ENCODE peak calls at places on chromosome 10, in eight cellular contexts. One of them, this sample, is unnamed.

GRCh38 chr10:5890519-5890878 is 456 bp downstream of the FBH1 start:
- DNase-seq in stimulated activated CD8-positive, alpha-beta memory T cell treated with anti-CD3 and anti-CD28 coated beads, Interleukin-15, amount 100 ng/mL, for 4 hours: no peak
- DNase-seq in endothelial cell of umbilical vein: peak; percentile 45
- DNase-seq in effector memory CD8-positive, alpha-beta T cell: no peak
- DNase-seq in stimulated activated CD4-positive, alpha-beta T cell treated with anti-CD3 and anti-CD28 coated beads, TNF-alpha, amount 100 ng/mL, for 4 hours: no peak
- DNase-seq in naive thymus-derived CD4-positive, alpha-beta T cell: no peak
- DNase-seq in NCI-H1105 treated with DMSO at 0.1 percent for 48 hours: no peak
- DNase-seq in stimulated activated naive CD4-positive, alpha-beta T cell: no peak
- DNase-seq in this sample: no peak

GRCh38 chr10:30827531-30828120 is 198.1 kb upstream of the LYZL2 start:
- DNase-seq in stimulated activated CD8-positive, alpha-beta memory T cell treated with anti-CD3 and anti-CD28 coated beads, Interleukin-15, amount 100 ng/mL, for 4 hours: no peak
- DNase-seq in endothelial cell of umbilical vein: peak; percentile 48
- DNase-seq in effector memory CD8-positive, alpha-beta T cell: no peak
- DNase-seq in stimulated activated CD4-positive, alpha-beta T cell treated with anti-CD3 and anti-CD28 coated beads, TNF-alpha, amount 100 ng/mL, for 4 hours: no peak
- DNase-seq in naive thymus-derived CD4-positive, alpha-beta T cell: no peak
- DNase-seq in NCI-H1105 treated with DMSO at 0.1 percent for 48 hours: peak; percentile 42
- DNase-seq in stimulated activated naive CD4-positive, alpha-beta T cell: no peak
- DNase-seq in this sample: no peak

GRCh38 chr10:129707406-129708388 is 240.7 kb downstream of the MGMT start:
- DNase-seq in stimulated activated CD8-positive, alpha-beta memory T cell treated with anti-CD3 and anti-CD28 coated beads, Interleukin-15, amount 100 ng/mL, for 4 hours: no peak
- DNase-seq in endothelial cell of umbilical vein: peak; percentile 27
- DNase-seq in effector memory CD8-positive, alpha-beta T cell: no peak
- DNase-seq in stimulated activated CD4-positive, alpha-beta T cell treated with anti-CD3 and anti-CD28 coated beads, TNF-alpha, amount 100 ng/mL, for 4 hours: no peak
- DNase-seq in naive thymus-derived CD4-positive, alpha-beta T cell: no peak
- DNase-seq in NCI-H1105 treated with DMSO at 0.1 percent for 48 hours: peak; percentile 70
- DNase-seq in stimulated activated naive CD4-positive, alpha-beta T cell: no peak
- DNase-seq in this sample: no peak

GRCh38 chr10:51100221-51100620 is 25.9 kb downstream of the PRKG1 start:
- DNase-seq in stimulated activated CD8-positive, alpha-beta memory T cell treated with anti-CD3 and anti-CD28 coated beads, Interleukin-15, amount 100 ng/mL, for 4 hours: no peak
- DNase-seq in endothelial cell of umbilical vein: no peak
- DNase-seq in effector memory CD8-positive, alpha-beta T cell: no peak
- DNase-seq in stimulated activated CD4-positive, alpha-beta T cell treated with anti-CD3 and anti-CD28 coated beads, TNF-alpha, amount 100 ng/mL, for 4 hours: no peak
- DNase-seq in naive thymus-derived CD4-positive, alpha-beta T cell: no peak
- DNase-seq in NCI-H1105 treated with DMSO at 0.1 percent for 48 hours: no peak
- DNase-seq in stimulated activated naive CD4-positive, alpha-beta T cell: no peak
- DNase-seq in this sample: no peak

GRCh38 chr10:119005377-119006043 is 24.0 kb upstream of the NANOS1 start:
- DNase-seq in stimulated activated CD8-positive, alpha-beta memory T cell treated with anti-CD3 and anti-CD28 coated beads, Interleukin-15, amount 100 ng/mL, for 4 hours: no peak
- DNase-seq in endothelial cell of umbilical vein: no peak
- DNase-seq in effector memory CD8-positive, alpha-beta T cell: no peak
- DNase-seq in stimulated activated CD4-positive, alpha-beta T cell treated with anti-CD3 and anti-CD28 coated beads, TNF-alpha, amount 100 ng/mL, for 4 hours: no peak
- DNase-seq in naive thymus-derived CD4-positive, alpha-beta T cell: no peak
- DNase-seq in NCI-H1105 treated with DMSO at 0.1 percent for 48 hours: no peak
- DNase-seq in stimulated activated naive CD4-positive, alpha-beta T cell: no peak
- DNase-seq in this sample: no peak

GRCh38 chr10:22573820-22574569 is 140.4 kb downstream of the PIP4K2A start:
- DNase-seq in stimulated activated CD8-positive, alpha-beta memory T cell treated with anti-CD3 and anti-CD28 coated beads, Interleukin-15, amount 100 ng/mL, for 4 hours: no peak
- DNase-seq in endothelial cell of umbilical vein: peak; percentile 18
- DNase-seq in effector memory CD8-positive, alpha-beta T cell: peak; percentile 36
- DNase-seq in stimulated activated CD4-positive, alpha-beta T cell treated with anti-CD3 and anti-CD28 coated beads, TNF-alpha, amount 100 ng/mL, for 4 hours: no peak
- DNase-seq in naive thymus-derived CD4-positive, alpha-beta T cell: no peak
- DNase-seq in NCI-H1105 treated with DMSO at 0.1 percent for 48 hours: peak; percentile 27
- DNase-seq in stimulated activated naive CD4-positive, alpha-beta T cell: peak; percentile 5
- DNase-seq in this sample: peak; percentile 72

GRCh38 chr10:11282156-11282555 is 264.5 kb downstream of the CELF2 start:
- DNase-seq in stimulated activated CD8-positive, alpha-beta memory T cell treated with anti-CD3 and anti-CD28 coated beads, Interleukin-15, amount 100 ng/mL, for 4 hours: no peak
- DNase-seq in endothelial cell of umbilical vein: no peak
- DNase-seq in effector memory CD8-positive, alpha-beta T cell: no peak
- DNase-seq in stimulated activated CD4-positive, alpha-beta T cell treated with anti-CD3 and anti-CD28 coated beads, TNF-alpha, amount 100 ng/mL, for 4 hours: no peak
- DNase-seq in naive thymus-derived CD4-positive, alpha-beta T cell: no peak
- DNase-seq in NCI-H1105 treated with DMSO at 0.1 percent for 48 hours: no peak
- DNase-seq in stimulated activated naive CD4-positive, alpha-beta T cell: no peak
- DNase-seq in this sample: no peak

GRCh38 chr10:5977471-5978370 is at the start of gene IL15RA:
- DNase-seq in stimulated activated CD8-positive, alpha-beta memory T cell treated with anti-CD3 and anti-CD28 coated beads, Interleukin-15, amount 100 ng/mL, for 4 hours: peak; percentile 82
- DNase-seq in endothelial cell of umbilical vein: peak; percentile 82
- DNase-seq in effector memory CD8-positive, alpha-beta T cell: peak; percentile 76
- DNase-seq in stimulated activated CD4-positive, alpha-beta T cell treated with anti-CD3 and anti-CD28 coated beads, TNF-alpha, amount 100 ng/mL, for 4 hours: peak; percentile 77
- DNase-seq in naive thymus-derived CD4-positive, alpha-beta T cell: peak; percentile 89
- DNase-seq in NCI-H1105 treated with DMSO at 0.1 percent for 48 hours: peak; percentile 14
- DNase-seq in stimulated activated naive CD4-positive, alpha-beta T cell: peak; percentile 53
- DNase-seq in this sample: peak; percentile 81

GRCh38 chr10:15035385-15036301 is 8.1 kb upstream of the OLAH start:
- DNase-seq in stimulated activated CD8-positive, alpha-beta memory T cell treated with anti-CD3 and anti-CD28 coated beads, Interleukin-15, amount 100 ng/mL, for 4 hours: no peak
- DNase-seq in endothelial cell of umbilical vein: peak; percentile 81
- DNase-seq in effector memory CD8-positive, alpha-beta T cell: no peak
- DNase-seq in stimulated activated CD4-positive, alpha-beta T cell treated with anti-CD3 and anti-CD28 coated beads, TNF-alpha, amount 100 ng/mL, for 4 hours: no peak
- DNase-seq in naive thymus-derived CD4-positive, alpha-beta T cell: no peak
- DNase-seq in NCI-H1105 treated with DMSO at 0.1 percent for 48 hours: no peak
- DNase-seq in stimulated activated naive CD4-positive, alpha-beta T cell: no peak
- DNase-seq in this sample: no peak

This sample was measured in immature natural killer cell.